ENCODE peak calls at places on chromosomes 12 and 14, in nine cellular contexts. P is HepG2, R is adrenal gland, H is sigmoid colon, C is breast epithelium, L is IMR-90, Q is K562, V is spleen, X is transverse colon. D is an unnamed sample.

GRCh38 chr12:18556081-18556645 is 181.6 kb downstream of the PLCZ1 start:
- DNase-seq in H (no peak), X (no peak), V (no peak), C (no peak), Q (no peak), P (no peak), L (peak; percentile 12), R (no peak), D (no peak)

GRCh38 chr14:102892660-102893059 is 29.8 kb upstream of the AMN start:
- DNase-seq in P (no peak), H (no peak), L (no peak), X (no peak), Q (no peak), V (no peak), C (no peak), R (no peak), D (no peak)

GRCh38 chr14:52793061-52793460 is 1.7 kb upstream of the GNPNAT1 start:
- DNase-seq in X (no peak), C (no peak), L (peak; percentile 21), H (no peak), R (no peak), Q (no peak), V (no peak), P (no peak), D (no peak)

GRCh38 chr14:49105512-49105911 is 480.7 kb downstream of the RPS29 start:
- DNase-seq in X (no peak), L (no peak), Q (no peak), P (no peak), R (no peak), H (no peak), V (no peak), C (no peak), D (no peak)

GRCh38 chr12:34396006-34396860 is 373.9 kb downstream of the ALG10 start:
- DNase-seq in X (peak; percentile 3), C (peak; percentile 20), P (no peak), Q (no peak), R (peak; percentile 18), V (peak; percentile 67), H (peak; percentile 36), L (no peak), D (peak; percentile 2)

GRCh38 chr14:100903672-100904185 is at the start of gene RTL1:
- DNase-seq in H (peak; percentile 53), Q (no peak), P (no peak), R (peak; percentile 76), V (peak; percentile 24), C (peak; percentile 46), L (no peak), X (no peak), D (no peak)

GRCh38 chr12:103333676-103334075 is 162.1 kb downstream of the C12orf42 start:
- DNase-seq in R (no peak), C (no peak), L (no peak), V (no peak), X (no peak), Q (no peak), P (no peak), H (no peak), D (no peak)

GRCh38 chr14:76516884-76517283 is 140.9 kb downstream of the ESRRB start:
- DNase-seq in L (no peak), C (no peak), V (peak; percentile 12), X (no peak), R (no peak), P (no peak), Q (no peak), H (no peak), D (no peak)

GRCh38 chr12:68613209-68613904 is 2.7 kb downstream of the RAP1B start:
- DNase-seq in C (no peak), H (no peak), R (no peak), X (no peak), V (no peak), L (no peak), P (no peak), Q (no peak), D (no peak)

GRCh38 chr12:53840316-53840715 is 88.5 kb upstream of the CISTR start:
- DNase-seq in V (no peak), X (no peak), R (no peak), L (no peak), Q (no peak), C (no peak), P (no peak), H (no peak), D (no peak)

GRCh38 chr12:117580718-117581062 is 219.3 kb upstream of the NOS1 start:
- DNase-seq in V (no peak), R (no peak), Q (peak; percentile 89), C (no peak), L (no peak), H (peak; percentile 61), P (no peak), X (peak; percentile 16), D (peak; percentile 14)

GRCh38 chr12:52837341-52837741 is 3.2 kb upstream of the KRT79 start:
- DNase-seq in R (no peak), H (no peak), V (peak; percentile 36), L (peak; percentile 91), Q (no peak), X (no peak), C (no peak), P (no peak), D (no peak)

GRCh38 chr12:27511723-27512045 is 12.3 kb upstream of the PPFIBP1 start:
- DNase-seq in V (no peak), C (no peak), H (no peak), L (no peak), X (no peak), Q (no peak), R (no peak), P (no peak), D (no peak)

GRCh38 chr12:27506645-27507189 is 17.3 kb upstream of the PPFIBP1 start:
- DNase-seq in Q (no peak), H (no peak), X (no peak), C (no peak), P (no peak), V (no peak), L (no peak), R (no peak), D (no peak)

GRCh38 chr12:27509032-27509431 is 15.0 kb upstream of the PPFIBP1 start:
- DNase-seq in L (no peak), H (no peak), C (no peak), V (no peak), Q (no peak), R (no peak), X (no peak), P (no peak), D (no peak)

GRCh38 chr12:27513155-27513824 is 10.7 kb upstream of the PPFIBP1 start:
- DNase-seq in Q (no peak), V (no peak), H (no peak), P (no peak), X (no peak), C (no peak), R (no peak), L (no peak), D (no peak)

GRCh38 chr12:27511031-27511722 is 12.8 kb upstream of the PPFIBP1 start:
- DNase-seq in R (no peak), V (no peak), L (peak; percentile 72), H (no peak), C (no peak), X (no peak), Q (no peak), P (no peak), D (no peak)
- TF ChIP-seq CTCF in R (no peak), V (no peak), L (no peak), H (no peak), C (no peak), X (no peak), Q (no peak), P (no peak), D (no peak)

GRCh38 chr14:69300601-69301221 is 40.8 kb downstream of the GALNT16 start:
- DNase-seq in X (no peak), L (no peak), C (no peak), V (peak; percentile 9), R (peak; percentile 47), Q (no peak), P (no peak), H (no peak), D (no peak)

GRCh38 chr14:69299286-69300035 is 39.5 kb downstream of the GALNT16 start:
- DNase-seq in C (no peak), X (no peak), Q (no peak), R (peak; percentile 46), L (no peak), H (no peak), P (no peak), V (peak; percentile 60), D (no peak)

GRCh38 chr14:69298131-69299071 is 38.4 kb downstream of the GALNT16 start:
- DNase-seq in P (no peak), H (no peak), L (no peak), V (peak; percentile 36), X (no peak), Q (no peak), R (peak; percentile 65), C (no peak), D (no peak)

DNA sequence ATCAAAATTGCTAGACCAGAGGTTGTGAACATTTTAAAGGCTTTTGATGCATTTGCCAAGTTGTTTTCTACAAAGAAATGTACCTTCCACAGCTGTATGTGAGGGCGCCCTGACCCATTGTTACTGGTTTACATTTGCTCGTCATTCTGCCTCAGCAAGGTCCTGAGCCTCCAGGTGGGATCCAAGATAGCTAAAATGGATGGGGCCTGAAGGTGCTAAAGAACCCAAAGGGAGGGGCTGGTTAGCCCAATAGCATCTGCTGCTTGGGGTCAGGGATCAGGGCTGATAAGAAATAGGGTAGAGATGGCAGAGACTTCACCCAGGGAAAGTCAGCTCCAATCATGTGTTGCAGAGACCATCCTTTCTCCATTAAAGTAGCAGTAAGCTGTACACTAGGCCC is 43.1 kb downstream of the GALNT16 start:
- DNase-seq in Q (no peak), C (no peak), R (peak; percentile 35), L (no peak), H (peak; percentile 22), P (no peak), V (no peak), X (no peak), D (no peak)
- TF ChIP-seq POLR2A in Q (no peak), C (no peak), R (no peak), L (no peak), H (no peak), P (no peak), V (no peak), X (no peak), D (no peak)

DNA sequence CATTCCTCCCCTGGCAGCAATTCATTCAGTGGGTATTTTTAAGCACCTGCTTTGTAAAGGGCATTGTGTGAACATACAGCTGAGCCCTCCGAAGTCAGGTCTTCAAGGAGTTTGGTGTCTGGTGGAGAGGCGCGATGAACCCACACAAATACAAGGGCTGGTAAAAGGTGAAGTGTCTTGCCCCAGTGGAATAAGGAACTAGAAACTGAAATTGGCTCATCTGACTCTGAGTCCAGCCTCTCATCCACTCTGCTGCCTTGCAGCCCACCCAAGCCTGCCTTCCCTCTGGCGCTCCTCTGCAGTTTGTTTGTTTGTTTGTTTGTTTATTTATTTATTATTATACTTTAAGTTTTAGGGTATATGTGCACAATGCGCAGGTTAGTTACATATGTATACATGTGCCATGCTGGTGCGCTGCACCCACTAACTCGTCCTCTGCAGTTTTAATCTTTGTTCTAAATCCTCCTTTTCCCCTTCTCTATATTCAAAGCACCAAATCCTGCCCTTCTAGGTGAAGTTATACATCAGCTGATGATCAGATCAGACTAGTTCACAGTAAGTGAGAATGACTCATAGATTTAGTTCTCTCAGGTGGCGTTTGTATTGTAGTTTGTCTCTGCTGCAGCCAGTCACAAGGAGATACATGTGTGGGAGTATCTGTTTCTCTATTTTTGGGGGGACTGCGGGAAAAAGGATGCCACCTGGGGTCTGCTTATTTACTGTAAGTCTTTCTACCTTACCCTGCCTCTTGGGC is 394.5 kb downstream of the APAF1 start:
- DNase-seq in X (no peak), C (no peak), L (no peak), H (no peak), V (no peak), P (no peak), Q (no peak), R (no peak), D (no peak)
- H3K27ac ChIP-seq in X (no peak overlapping the region), C (no peak overlapping the region), L (no peak overlapping the region), H (no peak overlapping the region), V (no peak overlapping the region), P (no peak overlapping the region), Q (no peak overlapping the region), R (no peak overlapping the region), D (no peak overlapping the region)

GRCh38 chr12:67592228-67593011 is 56.1 kb upstream of the DYRK2 start:
- DNase-seq in P (no peak), H (no peak), R (no peak), V (no peak), X (no peak), Q (no peak), C (no peak), L (peak; percentile 51), D (no peak)
- TF ChIP-seq CTCF in P (no peak), H (no peak), R (no peak), V (no peak), X (no peak), Q (no peak), C (no peak), L (no peak), D (no peak)

D was measured in uterus.